ENCODE peak calls at places on chromosome 13, in four cellular contexts. S, D, U and F are unnamed samples.

GRCh38 chr13:99464441-99464949 is 36.8 kb upstream of the TM9SF2 start:
- DNase-seq in S (peak; percentile 48), D (no peak), U (no peak), F (no peak)

GRCh38 chr13:93248627-93249047 is 22.0 kb downstream of the GPC6 start:
- DNase-seq in S (peak; percentile 35), D (peak; percentile 78), U (no peak), F (no peak)

GRCh38 chr13:59144700-59145099 is 1019.0 kb downstream of the DIAPH3 start:
- DNase-seq in S (no peak), D (no peak), U (no peak), F (no peak)

GRCh38 chr13:113744197-113745000 is 14.6 kb upstream of the TMEM255B start:
- DNase-seq in S (no peak), D (no peak), U (no peak), F (no peak)

GRCh38 chr13:42022796-42023493 is 25.5 kb upstream of the DGKH start:
- DNase-seq in S (no peak), D (no peak), U (no peak), F (no peak)

GRCh38 chr13:105908581-105908980 is 626.9 kb downstream of the EFNB2 start:
- DNase-seq in S (no peak), D (no peak), U (no peak), F (no peak)

GRCh38 chr13:100987993-100988392 is 313.4 kb upstream of the TMTC4 start:
- DNase-seq in S (peak; percentile 26), D (peak; percentile 27), U (no peak), F (no peak)

GRCh38 chr13:41827507-41828213 is 133.2 kb downstream of the VWA8 start:
- DNase-seq in S (peak; percentile 94), D (peak; percentile 88), U (no peak), F (peak; percentile 81)

GRCh38 chr13:75908137-75908536 is 272.0 kb downstream of the LMO7 start:
- DNase-seq in S (no peak), D (no peak), U (peak; percentile 21), F (no peak)

GRCh38 chr13:112374271-112374670 is 1.9 kb upstream of the SPACA7 start:
- DNase-seq in S (no peak), D (no peak), U (no peak), F (no peak)

GRCh38 chr13:103140001-103140671 is 73.9 kb upstream of the SLC10A2 start:
- DNase-seq in S (no peak), D (peak; percentile 42), U (no peak), F (peak; percentile 33)

DNA sequence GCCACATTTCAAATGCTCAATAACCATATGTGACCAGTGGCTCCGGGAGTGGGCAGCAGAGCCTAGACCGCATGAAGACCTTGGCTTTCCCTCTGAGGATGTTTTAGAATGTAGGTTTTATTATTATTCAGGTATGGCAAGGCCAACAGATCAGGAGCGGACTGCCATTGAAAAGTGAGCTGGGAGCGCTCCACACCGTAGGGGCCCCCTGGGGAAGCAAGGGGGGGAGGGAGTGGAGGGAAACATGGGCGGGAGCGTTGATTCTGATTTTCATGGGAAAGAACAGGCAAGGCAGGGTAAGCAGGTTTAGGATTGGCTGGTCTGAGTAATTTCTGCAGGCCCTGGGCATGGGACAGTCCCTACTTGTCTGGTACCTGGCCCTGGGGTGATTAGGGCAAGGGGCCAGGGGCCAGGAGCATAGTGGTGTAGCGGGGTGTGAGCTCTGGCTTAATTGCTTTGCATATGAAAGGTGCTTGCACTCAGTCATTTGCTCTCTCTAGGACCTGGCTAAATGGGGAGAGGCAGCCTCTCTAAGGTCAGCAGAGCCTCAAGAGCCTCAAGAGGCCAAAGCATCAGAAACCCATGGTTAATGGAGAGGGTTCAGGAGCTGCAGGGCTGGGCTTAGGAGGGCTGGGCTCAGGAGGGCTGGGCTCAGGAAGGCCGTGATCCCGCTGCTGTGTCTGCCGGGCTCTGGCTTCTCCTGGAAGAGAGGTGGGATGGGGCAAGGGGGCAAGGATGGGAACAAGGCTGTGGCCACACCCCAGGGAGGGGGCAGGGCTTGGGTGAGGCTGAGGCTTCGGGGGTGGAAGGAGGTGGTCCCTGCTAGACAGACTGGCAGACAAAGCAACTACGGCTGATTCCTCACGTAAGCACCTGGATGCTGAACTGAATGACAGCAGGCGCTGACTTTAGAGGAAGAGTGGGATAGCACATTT is 82.0 kb upstream of the WASF3 start:
- DNase-seq in S (no peak), D (no peak), U (peak; percentile 3), F (no peak)
- H3K27ac ChIP-seq in S (no peak overlapping the region), D (no peak overlapping the region), U (no peak overlapping the region), F (no peak overlapping the region)

GRCh38 chr13:48043789-48044503 is 6.4 kb downstream of the NUDT15 start:
- DNase-seq in S (peak; percentile 73), D (peak; percentile 37), U (no peak), F (peak; percentile 16)
- H3K9ac ChIP-seq in S (no peak overlapping the region), D (no peak overlapping the region), U (no peak overlapping the region), F (no peak overlapping the region)

GRCh38 chr13:110291286-110291685 is 15.7 kb downstream of the COL4A1 start:
- DNase-seq in S (no peak), D (no peak), U (no peak), F (no peak)
- TF ChIP-seq CTCF in S (no peak), D (no peak), U (no peak), F (no peak)

DNA sequence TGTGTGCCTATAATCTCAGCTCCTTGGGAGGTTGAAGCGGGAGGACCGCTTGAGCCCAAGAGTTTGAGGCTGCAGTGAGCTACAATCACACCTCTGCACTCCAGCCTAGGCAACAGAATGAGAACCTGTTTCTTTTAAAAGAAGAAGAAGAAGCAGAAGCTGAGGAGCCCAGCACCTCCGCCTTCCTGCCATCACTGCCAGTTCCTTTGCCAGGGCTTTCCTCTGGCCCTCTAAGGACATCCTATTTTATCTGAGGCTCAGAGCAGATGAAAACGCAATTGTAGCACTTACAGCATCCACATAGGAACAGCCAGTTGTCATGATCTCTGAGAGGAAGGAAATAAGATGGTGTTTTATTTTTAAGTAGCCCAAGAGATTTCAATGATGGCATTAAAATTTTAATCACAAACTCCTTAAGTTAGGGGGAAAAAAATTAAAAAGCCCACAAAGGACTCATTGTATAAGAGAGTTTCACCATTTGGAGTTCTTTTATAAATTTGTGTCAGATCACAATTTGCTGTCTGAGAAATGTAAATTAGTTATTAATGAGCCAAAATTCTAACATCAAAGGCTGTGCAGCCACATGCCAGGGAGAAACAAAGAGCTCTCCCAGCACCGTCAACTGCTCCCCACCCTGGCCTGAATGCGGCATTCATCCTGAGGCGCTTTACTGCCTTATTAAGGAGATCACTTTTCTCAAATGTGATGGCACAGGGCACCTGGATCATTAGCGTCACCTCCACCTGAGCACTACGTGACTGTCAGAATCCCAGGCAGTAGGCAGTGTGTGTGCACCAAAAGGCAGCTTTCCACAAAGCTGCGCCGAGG is 393.1 kb downstream of the FOXO1 start:
- DNase-seq in S (no peak), D (no peak), U (no peak), F (no peak)
- H3K27ac ChIP-seq in S (no peak overlapping the region), D (peak overlapping the region; percentile 70), U (no peak overlapping the region), F (no peak overlapping the region)

GRCh38 chr13:30443957-30444404 is 21.7 kb downstream of the UBE2L5 start:
- DNase-seq in S (no peak), D (no peak), U (no peak), F (no peak)
- H3K9ac ChIP-seq in S (no peak overlapping the region), D (no peak overlapping the region), U (no peak overlapping the region), F (no peak overlapping the region)

GRCh38 chr13:38530492-38530891 is 156.4 kb upstream of the FREM2 start:
- DNase-seq in S (peak; percentile 1), D (peak; percentile 33), U (no peak), F (peak; percentile 5)
- TF ChIP-seq CTCF in S (peak; percentile 32), D (peak; percentile 67), U (no peak), F (peak; percentile 47)